ENCODE peak calls at places on chromosomes 16 and 17, in five cellular contexts. G is activated B cell treated with CpG ODN at 0.5 μM for 24 hours, D is mucosa of descending colon, O is gastrocnemius medialis, W is foreskin keratinocyte. Z is an unnamed sample.

GRCh38 chr17:30344283-30345088 is 10.6 kb upstream of the TMIGD1 start:
- DNase-seq in G (no peak), D (peak), O (peak), W (no peak), Z (no peak)

GRCh38 chr17:77124192-77124908 is 16.4 kb upstream of the SEC14L1 start:
- DNase-seq in G (no peak), D (peak), O (peak), W (peak), Z (no peak)

GRCh38 chr16:82830944-82831343 is 204.2 kb downstream of the CDH13 start:
- DNase-seq in G (no peak), D (no peak), O (no peak), W (no peak), Z (no peak)

GRCh38 chr17:50139950-50140885 is 10.3 kb upstream of the SAMD14 start:
- DNase-seq in G (peak), D (peak), O (peak), W (no peak), Z (peak)

GRCh38 chr17:74521701-74522201 is 9.5 kb downstream of the CD300LB start:
- DNase-seq in G (peak), D (no peak), O (no peak), W (no peak), Z (peak)

GRCh38 chr17:11644265-11645212 is 46.3 kb downstream of the DNAH9 start:
- DNase-seq in G (no peak), D (peak), O (peak), W (peak), Z (no peak)

GRCh38 chr16:8080817-8081216 is 509.5 kb downstream of the TMEM114 start:
- DNase-seq in G (no peak), D (no peak), O (no peak), W (no peak), Z (no peak)

GRCh38 chr17:28643979-28644781 is 778 bp downstream of the BLTP2 start:
- DNase-seq in G (peak), D (peak), O (peak), W (peak), Z (peak)

GRCh38 chr17:2346475-2346874 is 9.2 kb downstream of the SGSM2 start:
- DNase-seq in G (no peak), D (no peak), O (no peak), W (no peak), Z (no peak)

DNA sequence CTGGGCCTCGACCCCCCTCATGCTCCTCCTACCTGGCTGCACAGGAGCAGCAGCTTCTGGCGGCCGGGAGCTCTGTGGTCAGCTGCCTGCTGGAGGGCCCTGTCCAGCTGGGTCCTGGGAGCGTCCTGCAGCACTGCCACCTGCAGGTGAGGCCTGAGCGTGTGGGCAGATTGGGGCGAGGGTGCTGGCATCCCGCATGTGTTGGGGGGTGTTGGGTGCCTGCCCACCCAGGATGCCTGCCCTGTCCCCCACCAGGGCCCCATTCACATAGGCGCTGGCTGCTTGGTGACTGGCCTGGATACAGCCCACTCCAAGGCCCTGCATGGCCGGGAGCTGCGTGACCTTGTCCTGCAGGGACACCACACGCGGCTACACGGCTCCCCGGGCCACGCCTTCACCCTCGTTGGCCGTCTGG is 16.5 kb downstream of the FCSK start:
- DNase-seq in G (no peak), D (peak), O (peak), W (no peak), Z (no peak)
- TF ChIP-seq CTCF in G (no peak), D (no peak), O (peak), W (peak), Z (no peak)

DNA sequence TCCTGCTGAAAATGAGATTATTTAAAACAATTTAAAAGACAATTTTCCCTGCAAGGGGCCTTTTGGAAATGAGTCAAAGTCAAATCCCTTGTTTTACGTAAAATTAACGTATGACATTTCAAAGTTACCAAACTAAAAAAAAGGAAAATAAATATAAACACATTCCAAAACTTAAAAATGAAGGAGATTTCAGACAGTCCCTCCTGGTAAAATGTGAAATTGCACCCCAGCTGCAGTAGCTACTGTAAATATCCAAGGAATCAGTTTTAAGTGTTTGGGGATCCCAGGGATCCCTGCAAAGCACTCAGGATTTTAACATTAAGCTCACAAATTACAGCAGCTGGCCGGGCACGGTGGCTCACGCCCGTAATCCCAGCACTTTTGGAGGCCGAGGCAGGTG is 63.3 kb downstream of the NXN start:
- DNase-seq in G (no peak), D (no peak), O (no peak), W (no peak), Z (no peak)
- TF ChIP-seq CTCF in G (no peak), D (no peak), O (no peak), W (peak), Z (no peak)

GRCh38 chr16:28491080-28491969 is 549 bp downstream of the CLN3 start:
- DNase-seq in G (no peak), D (peak), O (peak), W (no peak), Z (no peak)
- TF ChIP-seq CTCF in G (no peak), D (no peak), O (peak), W (peak), Z (no peak)

GRCh38 chr17:76079577-76080206 is 710 bp downstream of the ZACN start:
- DNase-seq in G (no peak), D (no peak), O (no peak), W (no peak), Z (no peak)
- TF ChIP-seq CTCF in G (no peak), D (no peak), O (no peak), W (no peak), Z (no peak)

GRCh38 chr17:33964344-33964979 is 290.6 kb upstream of the CCL2 start:
- DNase-seq in G (no peak), D (peak), O (no peak), W (no peak), Z (no peak)
- TF ChIP-seq CTCF in G (no peak), D (peak), O (no peak), W (peak), Z (no peak)

DNA sequence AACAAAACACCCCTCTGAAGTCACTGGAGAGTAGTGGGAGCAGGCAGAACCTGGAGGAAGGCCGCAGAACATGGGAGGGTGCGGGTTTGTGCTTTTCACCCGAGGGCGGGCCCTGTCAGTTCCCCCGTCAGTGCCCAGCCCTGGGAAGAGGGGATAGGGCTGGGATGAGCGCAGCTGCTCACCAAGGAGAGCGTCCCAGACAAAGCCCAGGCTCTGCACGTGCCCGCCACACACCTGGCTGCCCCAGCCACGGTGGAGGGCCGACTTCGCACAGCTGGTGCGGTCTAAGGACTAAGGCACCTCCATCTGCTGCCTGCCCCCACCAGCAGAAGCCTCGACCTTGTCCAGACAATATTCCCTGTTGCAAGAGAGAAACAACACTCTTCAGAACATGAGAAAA is 39.5 kb downstream of the ZCCHC14 start:
- DNase-seq in G (no peak), D (no peak), O (no peak), W (no peak), Z (no peak)
- TF ChIP-seq CTCF in G (no peak), D (no peak), O (no peak), W (no peak), Z (no peak)

DNA sequence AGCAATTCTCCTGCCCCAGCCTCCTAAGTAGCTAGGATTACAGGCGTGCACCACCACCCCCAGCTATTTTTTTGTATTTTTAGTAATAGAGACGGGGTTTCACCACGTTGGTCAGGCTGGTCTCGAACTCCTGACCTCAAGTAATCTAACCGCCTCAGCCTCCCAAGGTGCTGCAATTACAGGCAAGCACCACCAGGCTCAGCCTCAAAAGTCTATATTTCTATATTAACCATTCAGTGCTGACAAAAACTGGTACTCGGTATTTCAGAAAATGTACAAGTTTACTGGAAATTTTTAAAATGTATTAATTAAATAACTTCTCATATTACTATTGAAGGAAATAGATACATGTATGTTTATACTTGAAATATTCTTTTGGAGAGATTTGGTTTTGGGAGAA is 1.4 kb upstream of the HEXD start:
- DNase-seq in G (no peak), D (no peak), O (no peak), W (no peak), Z (no peak)
- TF ChIP-seq CTCF in G (no peak), D (no peak), O (no peak), W (peak), Z (no peak)

GRCh38 chr17:34198519-34198918 is 56.6 kb upstream of the CCL2 start:
- DNase-seq in G (no peak), D (no peak), O (no peak), W (no peak), Z (no peak)
- TF ChIP-seq CTCF in G (no peak), D (no peak), O (no peak), W (no peak), Z (no peak)

GRCh38 chr16:49346459-49346858 is 27.1 kb upstream of the C16orf78 start:
- DNase-seq in G (no peak), D (no peak), O (no peak), W (no peak), Z (no peak)

GRCh38 chr16:49350265-49351103 is 23.1 kb upstream of the C16orf78 start:
- DNase-seq in G (peak), D (peak), O (peak), W (peak), Z (peak)

GRCh38 chr16:49347476-49347875 is 26.1 kb upstream of the C16orf78 start:
- DNase-seq in G (no peak), D (no peak), O (no peak), W (no peak), Z (no peak)

GRCh38 chr16:49349446-49350168 is 24.0 kb upstream of the C16orf78 start:
- DNase-seq in G (no peak), D (no peak), O (no peak), W (no peak), Z (no peak)

DNA sequence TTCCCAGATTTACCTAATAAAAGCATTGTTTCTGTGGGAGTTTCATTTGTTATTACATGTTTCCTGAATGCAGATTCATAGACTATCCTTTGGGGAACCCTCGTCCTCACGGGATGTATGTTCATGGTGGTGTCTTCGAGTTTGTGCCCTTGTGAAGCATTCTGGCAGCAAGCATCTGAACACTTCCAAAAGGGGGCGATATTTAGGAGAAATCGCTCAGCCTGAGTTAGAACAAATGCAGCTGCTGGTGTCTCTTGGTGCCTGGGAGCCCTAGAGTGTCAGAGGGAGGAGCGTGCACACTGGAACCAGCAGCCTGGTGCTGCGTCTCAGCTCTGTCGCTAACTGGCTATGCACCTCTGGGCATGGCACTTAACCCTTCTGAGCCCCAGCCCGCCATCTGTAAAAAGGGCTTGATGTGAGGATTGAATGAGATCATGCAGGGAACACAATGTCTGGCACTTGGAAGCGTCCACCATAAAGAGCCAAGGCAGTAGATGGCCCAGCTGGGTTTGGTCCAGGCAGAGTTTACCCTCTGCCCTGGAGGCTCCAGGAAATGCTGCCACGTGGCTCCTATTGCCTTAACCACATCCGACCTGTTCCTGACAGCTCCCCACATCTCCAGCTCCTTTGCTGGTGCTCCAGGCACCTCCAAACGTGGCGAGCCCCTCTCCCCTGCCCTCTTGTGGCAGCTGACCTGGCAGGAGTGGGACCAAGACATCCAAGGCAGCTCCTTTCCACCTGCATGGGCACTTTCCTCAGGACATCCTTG is 25.0 kb upstream of the C16orf78 start:
- DNase-seq in G (no peak), D (no peak), O (no peak), W (no peak), Z (no peak)
- TF ChIP-seq CTCF in G (no peak), D (no peak), O (no peak), W (peak), Z (no peak)

GRCh38 chr17:6495450-6496115 is 51.3 kb downstream of the PIMREG start:
- DNase-seq in G (no peak), D (no peak), O (peak), W (no peak), Z (no peak)
- TF ChIP-seq CTCF in G (no peak), D (no peak), O (no peak), W (peak), Z (no peak)

Z was measured in natural killer cell.